ENCODE peak calls at places on chromosomes 3 and 15, in five cellular contexts. E is HL-60, C is IMR-90, L is neural progenitor cell, U is cardiac fibroblast. H is an unnamed sample.

GRCh38 chr15:99983171-99983891 is 250.1 kb upstream of the LYSMD4 start:
- DNase-seq in L (peak), E (no peak), C (no peak), U (no peak), H (no peak)

GRCh38 chr3:99875925-99876781 is 58.5 kb downstream of the CMSS1 start:
- DNase-seq in E (peak), L (peak), U (peak), C (peak), H (peak)

GRCh38 chr3:49500408-49501257 is 30.6 kb downstream of the DAG1 start:
- DNase-seq in L (no peak), E (peak), U (peak), C (peak), H (peak)

GRCh38 chr3:29914861-29915524 is 634.1 kb downstream of the RBMS3 start:
- DNase-seq in E (no peak), U (peak), C (peak), L (no peak), H (peak)

GRCh38 chr15:37900286-37901221 is 33.9 kb upstream of the TMCO5A start:
- DNase-seq in U (peak), E (no peak), L (no peak), C (peak), H (peak)

GRCh38 chr15:51619331-51620033 is 3.1 kb downstream of the DMXL2 start:
- DNase-seq in L (no peak), E (peak), C (no peak), U (no peak), H (no peak)

GRCh38 chr3:71461098-71461497 is 122.4 kb downstream of the FOXP1 start:
- DNase-seq in C (no peak), U (no peak), E (no peak), L (no peak), H (no peak)

GRCh38 chr3:65836047-65836446 is 202.7 kb downstream of the MAGI1 start:
- DNase-seq in U (peak), L (no peak), C (peak), E (no peak), H (peak)

GRCh38 chr3:173826416-173826815 is 428.9 kb downstream of the NLGN1 start:
- DNase-seq in U (no peak), C (peak), L (no peak), E (no peak), H (no peak)

GRCh38 chr3:38614091-38614490 is 35.4 kb downstream of the SCN5A start:
- DNase-seq in L (no peak), E (no peak), C (no peak), U (no peak), H (no peak)

GRCh38 chr15:28943146-28943545 is 57.4 kb downstream of the APBA2 start:
- DNase-seq in U (no peak), L (no peak), E (no peak), C (no peak), H (no peak)

GRCh38 chr3:12705981-12706380 is 42.1 kb upstream of the RAF1 start:
- DNase-seq in C (peak), U (peak), L (no peak), E (no peak), H (peak)

GRCh38 chr3:187661267-187661666 is 8.9 kb downstream of the SST start:
- DNase-seq in E (no peak), C (no peak), U (no peak), L (no peak), H (no peak)

GRCh38 chr3:153978023-153978422 is 143.2 kb upstream of the ARHGEF26 start:
- DNase-seq in E (no peak), L (no peak), U (no peak), C (no peak), H (no peak)
- TF ChIP-seq CTCF in E (no peak), L (no peak), U (no peak), C (no peak), H (no peak)

GRCh38 chr3:170387952-170388351 is 30.4 kb downstream of the SKIL start:
- DNase-seq in U (peak), L (no peak), E (no peak), C (peak), H (no peak)
- H3K4me3 ChIP-seq in U (no peak), L (no peak), E (no peak), C (no peak), H (no peak)

DNA sequence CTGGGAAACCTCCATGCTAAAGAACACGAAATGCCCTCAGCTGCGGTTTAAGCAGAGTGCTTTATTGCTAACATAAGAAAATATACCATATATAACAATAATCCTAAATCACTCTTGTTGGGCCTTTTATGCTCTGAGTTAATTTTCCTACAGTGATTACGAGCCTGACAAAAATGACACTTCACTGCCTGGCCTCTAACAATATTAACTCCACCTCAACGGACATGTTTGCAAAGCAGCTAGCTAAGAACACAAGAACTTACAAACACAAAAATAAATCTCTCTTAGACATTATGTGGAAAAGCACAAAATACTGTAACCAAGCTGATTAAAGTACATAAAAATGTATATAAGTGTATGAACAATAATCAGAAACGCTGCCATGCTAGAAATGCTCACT is 40.7 kb downstream of the DLG1 start:
- DNase-seq in C (no peak), U (no peak), L (no peak), E (no peak), H (no peak)
- TF ChIP-seq CTCF in C (no peak), U (no peak), L (no peak), E (no peak), H (no peak)

GRCh38 chr3:86988986-86989385 is 2.0 kb downstream of the VGLL3 start:
- DNase-seq in L (no peak), E (no peak), U (peak), C (no peak), H (no peak)
- H3K4me3 ChIP-seq in L (no peak), E (no peak), U (peak), C (peak), H (peak)

GRCh38 chr3:128784228-128784627 is 58.2 kb downstream of the RAB7A start:
- DNase-seq in L (peak), U (no peak), C (no peak), E (peak), H (no peak)

GRCh38 chr3:128780438-128780837 is 54.5 kb downstream of the RAB7A start:
- DNase-seq in U (no peak), L (no peak), E (no peak), C (no peak), H (no peak)

GRCh38 chr3:128783774-128784173 is 57.8 kb downstream of the RAB7A start:
- DNase-seq in E (no peak), L (no peak), U (no peak), C (no peak), H (no peak)

GRCh38 chr3:128781164-128781563 is 55.2 kb downstream of the RAB7A start:
- DNase-seq in L (no peak), E (no peak), C (no peak), U (no peak), H (no peak)

GRCh38 chr3:128782282-128783146 is 56.5 kb downstream of the RAB7A start:
- DNase-seq in E (no peak), C (no peak), L (no peak), U (no peak), H (no peak)
- TF ChIP-seq CTCF in E (no peak), C (no peak), L (no peak), U (no peak), H (no peak)

DNA sequence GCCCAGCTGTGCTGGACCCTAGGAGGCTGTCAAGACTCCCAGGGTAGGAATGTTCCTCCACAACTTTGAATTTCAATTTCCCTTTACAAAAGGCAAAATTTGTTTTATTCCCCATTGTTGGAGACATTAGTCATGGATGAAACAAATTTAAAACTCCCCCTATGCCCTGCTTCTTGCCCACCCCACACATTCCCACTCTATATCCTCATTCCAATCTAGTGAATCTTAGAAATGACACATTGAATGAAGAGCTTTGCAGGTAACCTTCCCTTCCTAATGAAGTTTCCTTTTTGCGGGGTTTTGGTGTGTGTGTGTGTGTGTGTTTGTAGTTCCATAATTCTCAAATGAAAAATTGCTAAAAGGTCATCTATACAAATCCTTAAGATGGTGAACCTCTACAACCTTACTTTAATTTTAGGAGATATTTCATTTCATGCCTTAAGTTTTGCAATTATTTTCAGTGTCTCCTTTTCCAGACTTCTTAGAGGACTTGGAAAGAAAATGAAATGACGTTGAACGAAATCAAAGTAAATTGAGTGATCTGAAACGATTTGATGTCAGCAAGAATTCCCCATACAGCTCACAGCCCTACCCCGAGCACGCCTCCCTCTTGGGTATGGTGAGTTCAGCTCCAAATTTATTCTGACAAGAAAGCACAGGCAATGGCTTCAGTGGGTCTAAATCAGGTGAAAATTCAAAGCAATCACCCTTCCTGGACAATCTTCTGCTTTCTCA is 72.4 kb downstream of the CCNL1 start:
- DNase-seq in E (no peak), U (peak), C (no peak), L (no peak), H (no peak)
- H3K4me3 ChIP-seq in E (no peak), U (no peak), C (peak), L (peak), H (peak)

GRCh38 chr3:40921251-40921650 is 278.1 kb upstream of the CTNNB1 start:
- DNase-seq in E (no peak), U (no peak), C (no peak), L (no peak), H (no peak)
- TF ChIP-seq CTCF in E (no peak), U (no peak), C (no peak), L (no peak), H (no peak)

GRCh38 chr3:47473391-47473790 is 2.4 kb downstream of the SCAP start:
- DNase-seq in C (no peak), E (no peak), L (no peak), U (no peak), H (no peak)
- H3K4me3 ChIP-seq in C (no peak), E (no peak), L (no peak), U (no peak), H (no peak)

H was measured in foreskin fibroblast.